ENCODE peak calls at places on chromosomes 1 and 21, in seven cellular contexts. One of them, this sample, is unnamed.
A peak's percentile ranks its signal among the peaks of the same experiment; 100 is the strongest.

GRCh38 chr21:45499970-45500575 is 42.2 kb downstream of the SLC19A1 start:
- DNase-seq in HTR-8/SVneo: no peak
- DNase-seq in progenitor cell of endocrine pancreas: no peak
- DNase-seq in ELR: no peak
- DNase-seq in SJSA1: no peak
- DNase-seq in stimulated activated CD4-positive, alpha-beta T cell treated with anti-CD3 and anti-CD28 coated beads, Interleukin-4, amount 100 ng/mL, for 24 hours: no peak
- DNase-seq in NCI-H1417 treated with DMSO at 0.1 percent for 48 hours: no peak
- DNase-seq in this sample: no peak

GRCh38 chr1:149903836-149904491 is 4.6 kb downstream of the BOLA1 start:
- DNase-seq in SJSA1: no peak
- DNase-seq in HTR-8/SVneo: no peak
- DNase-seq in NCI-H1417 treated with DMSO at 0.1 percent for 48 hours: no peak
- DNase-seq in progenitor cell of endocrine pancreas: no peak
- DNase-seq in stimulated activated CD4-positive, alpha-beta T cell treated with anti-CD3 and anti-CD28 coated beads, Interleukin-4, amount 100 ng/mL, for 24 hours: no peak
- DNase-seq in ELR: no peak
- DNase-seq in this sample: no peak

GRCh38 chr21:37006521-37007291 is at the start of gene RIPPLY3:
- DNase-seq in stimulated activated CD4-positive, alpha-beta T cell treated with anti-CD3 and anti-CD28 coated beads, Interleukin-4, amount 100 ng/mL, for 24 hours: no peak
- DNase-seq in ELR: peak; percentile 37
- DNase-seq in SJSA1: peak; percentile 29
- DNase-seq in HTR-8/SVneo: no peak
- DNase-seq in progenitor cell of endocrine pancreas: peak; percentile 28
- DNase-seq in NCI-H1417 treated with DMSO at 0.1 percent for 48 hours: no peak
- DNase-seq in this sample: no peak

GRCh38 chr1:206513312-206514111 is 6.2 kb downstream of the RASSF5 start:
- DNase-seq in NCI-H1417 treated with DMSO at 0.1 percent for 48 hours: no peak
- DNase-seq in progenitor cell of endocrine pancreas: no peak
- DNase-seq in stimulated activated CD4-positive, alpha-beta T cell treated with anti-CD3 and anti-CD28 coated beads, Interleukin-4, amount 100 ng/mL, for 24 hours: no peak
- DNase-seq in HTR-8/SVneo: no peak
- DNase-seq in SJSA1: peak; percentile 46
- DNase-seq in ELR: peak; percentile 85
- DNase-seq in this sample: no peak

GRCh38 chr1:65910432-65910831 is 117.7 kb downstream of the PDE4B start:
- DNase-seq in SJSA1: no peak
- DNase-seq in ELR: no peak
- DNase-seq in HTR-8/SVneo: no peak
- DNase-seq in stimulated activated CD4-positive, alpha-beta T cell treated with anti-CD3 and anti-CD28 coated beads, Interleukin-4, amount 100 ng/mL, for 24 hours: no peak
- DNase-seq in NCI-H1417 treated with DMSO at 0.1 percent for 48 hours: no peak
- DNase-seq in progenitor cell of endocrine pancreas: no peak
- DNase-seq in this sample: no peak

GRCh38 chr1:116261227-116261626 is 111.8 kb upstream of the ATP1A1 start:
- DNase-seq in progenitor cell of endocrine pancreas: no peak
- DNase-seq in NCI-H1417 treated with DMSO at 0.1 percent for 48 hours: no peak
- DNase-seq in HTR-8/SVneo: no peak
- DNase-seq in SJSA1: peak; percentile 63
- DNase-seq in ELR: no peak
- DNase-seq in stimulated activated CD4-positive, alpha-beta T cell treated with anti-CD3 and anti-CD28 coated beads, Interleukin-4, amount 100 ng/mL, for 24 hours: no peak
- DNase-seq in this sample: no peak

GRCh38 chr1:60425528-60425927 is 352.0 kb upstream of the C1orf87 start:
- DNase-seq in HTR-8/SVneo: no peak
- DNase-seq in progenitor cell of endocrine pancreas: no peak
- DNase-seq in stimulated activated CD4-positive, alpha-beta T cell treated with anti-CD3 and anti-CD28 coated beads, Interleukin-4, amount 100 ng/mL, for 24 hours: no peak
- DNase-seq in ELR: peak; percentile 9
- DNase-seq in NCI-H1417 treated with DMSO at 0.1 percent for 48 hours: no peak
- DNase-seq in SJSA1: no peak
- DNase-seq in this sample: no peak

GRCh38 chr1:247357062-247357780 is 25.6 kb upstream of the ZNF496 start:
- DNase-seq in ELR: peak; percentile 57
- DNase-seq in NCI-H1417 treated with DMSO at 0.1 percent for 48 hours: no peak
- DNase-seq in stimulated activated CD4-positive, alpha-beta T cell treated with anti-CD3 and anti-CD28 coated beads, Interleukin-4, amount 100 ng/mL, for 24 hours: no peak
- DNase-seq in HTR-8/SVneo: no peak
- DNase-seq in progenitor cell of endocrine pancreas: no peak
- DNase-seq in SJSA1: peak; percentile 55
- DNase-seq in this sample: no peak

GRCh38 chr1:9081473-9081872 is 12.0 kb upstream of the SLC2A5 start:
- DNase-seq in stimulated activated CD4-positive, alpha-beta T cell treated with anti-CD3 and anti-CD28 coated beads, Interleukin-4, amount 100 ng/mL, for 24 hours: no peak
- DNase-seq in NCI-H1417 treated with DMSO at 0.1 percent for 48 hours: no peak
- DNase-seq in SJSA1: no peak
- DNase-seq in HTR-8/SVneo: no peak
- DNase-seq in ELR: no peak
- DNase-seq in progenitor cell of endocrine pancreas: no peak
- DNase-seq in this sample: no peak

GRCh38 chr1:182841368-182841988 is 2.3 kb downstream of the DHX9 start:
- DNase-seq in HTR-8/SVneo: peak; percentile 8
- DNase-seq in stimulated activated CD4-positive, alpha-beta T cell treated with anti-CD3 and anti-CD28 coated beads, Interleukin-4, amount 100 ng/mL, for 24 hours: no peak
- DNase-seq in progenitor cell of endocrine pancreas: no peak
- DNase-seq in SJSA1: no peak
- DNase-seq in NCI-H1417 treated with DMSO at 0.1 percent for 48 hours: no peak
- DNase-seq in ELR: peak; percentile 52
- DNase-seq in this sample: no peak

GRCh38 chr1:44780583-44781121 is 5.3 kb downstream of the RPS8 start:
- DNase-seq in NCI-H1417 treated with DMSO at 0.1 percent for 48 hours: no peak
- DNase-seq in SJSA1: no peak
- DNase-seq in progenitor cell of endocrine pancreas: no peak
- DNase-seq in stimulated activated CD4-positive, alpha-beta T cell treated with anti-CD3 and anti-CD28 coated beads, Interleukin-4, amount 100 ng/mL, for 24 hours: no peak
- DNase-seq in HTR-8/SVneo: no peak
- DNase-seq in ELR: peak; percentile 46
- DNase-seq in this sample: no peak

GRCh38 chr1:74091371-74091770 is 106.6 kb downstream of the LRRIQ3 start:
- DNase-seq in stimulated activated CD4-positive, alpha-beta T cell treated with anti-CD3 and anti-CD28 coated beads, Interleukin-4, amount 100 ng/mL, for 24 hours: no peak
- DNase-seq in ELR: no peak
- DNase-seq in HTR-8/SVneo: no peak
- DNase-seq in progenitor cell of endocrine pancreas: no peak
- DNase-seq in NCI-H1417 treated with DMSO at 0.1 percent for 48 hours: no peak
- DNase-seq in SJSA1: no peak
- DNase-seq in this sample: no peak

GRCh38 chr1:12528021-12528852 is 89.8 kb downstream of the DHRS3 start:
- DNase-seq in HTR-8/SVneo: no peak
- DNase-seq in ELR: no peak
- DNase-seq in SJSA1: peak; percentile 82
- DNase-seq in NCI-H1417 treated with DMSO at 0.1 percent for 48 hours: no peak
- DNase-seq in progenitor cell of endocrine pancreas: no peak
- DNase-seq in stimulated activated CD4-positive, alpha-beta T cell treated with anti-CD3 and anti-CD28 coated beads, Interleukin-4, amount 100 ng/mL, for 24 hours: no peak
- DNase-seq in this sample: no peak

GRCh38 chr1:165854101-165854845 is 26.9 kb downstream of the UCK2 start:
- DNase-seq in stimulated activated CD4-positive, alpha-beta T cell treated with anti-CD3 and anti-CD28 coated beads, Interleukin-4, amount 100 ng/mL, for 24 hours: no peak
- DNase-seq in progenitor cell of endocrine pancreas: no peak
- DNase-seq in NCI-H1417 treated with DMSO at 0.1 percent for 48 hours: no peak
- DNase-seq in SJSA1: peak; percentile 59
- DNase-seq in HTR-8/SVneo: peak; percentile 52
- DNase-seq in ELR: peak; percentile 88
- DNase-seq in this sample: peak; percentile 74

GRCh38 chr1:239888639-239889038 is 203.0 kb upstream of the FMN2 start:
- DNase-seq in progenitor cell of endocrine pancreas: no peak
- DNase-seq in HTR-8/SVneo: no peak
- DNase-seq in SJSA1: no peak
- DNase-seq in stimulated activated CD4-positive, alpha-beta T cell treated with anti-CD3 and anti-CD28 coated beads, Interleukin-4, amount 100 ng/mL, for 24 hours: no peak
- DNase-seq in NCI-H1417 treated with DMSO at 0.1 percent for 48 hours: no peak
- DNase-seq in ELR: no peak
- DNase-seq in this sample: no peak

This sample was measured in DND-41.